ENCODE peak calls at places on chromosomes 6 and 20, in six cellular contexts. O, L, W, E, Z and B are unnamed samples.
A peak's percentile ranks its signal among the peaks of the same experiment; 100 is the strongest.

GRCh38 chr6:167031082-167031709 is 32.0 kb downstream of the CEP43 start:
- DNase-seq in Z (no peak), O (no peak), L (no peak), W (no peak), E (no peak), B (no peak)

GRCh38 chr20:10385850-10386544 is 48.0 kb downstream of the MKKS start:
- DNase-seq in L (no peak), W (peak; percentile 27), O (no peak), Z (no peak), E (no peak), B (peak; percentile 15)

GRCh38 chr6:23089981-23090380 is 520.6 kb downstream of the HDGFL1 start:
- DNase-seq in Z (no peak), W (no peak), E (no peak), L (no peak), O (no peak), B (peak; percentile 83)

GRCh38 chr6:31094389-31094881 is 17.9 kb downstream of the C6orf15 start:
- DNase-seq in L (peak; percentile 69), W (no peak), E (no peak), Z (peak; percentile 53), O (no peak), B (no peak)

GRCh38 chr6:158528826-158529225 is 31.1 kb upstream of the TMEM181 start:
- DNase-seq in O (no peak), L (no peak), W (no peak), Z (no peak), E (no peak), B (no peak)

GRCh38 chr20:32585011-32585518 is at the start of gene NOL4L:
- DNase-seq in L (peak; percentile 30), W (no peak), Z (peak; percentile 41), O (peak; percentile 27), E (peak; percentile 47), B (no peak)

GRCh38 chr20:50325215-50325614 is 134.6 kb downstream of the CEBPB start:
- DNase-seq in L (no peak), Z (no peak), O (no peak), W (no peak), E (no peak), B (no peak)

GRCh38 chr6:125208625-125209249 is 55.2 kb downstream of the TPD52L1 start:
- DNase-seq in O (no peak), E (no peak), L (no peak), Z (no peak), W (no peak), B (no peak)

GRCh38 chr20:21571841-21572690 is 58.2 kb upstream of the NKX2-2 start:
- DNase-seq in Z (no peak), L (peak; percentile 32), E (peak; percentile 9), O (no peak), W (no peak), B (no peak)

GRCh38 chr6:54624779-54625178 is 221.8 kb upstream of the FAM83B start:
- DNase-seq in W (no peak), Z (no peak), L (no peak), O (no peak), E (no peak), B (peak; percentile 34)

GRCh38 chr6:168376811-168377480 is 57.4 kb upstream of the DACT2 start:
- DNase-seq in W (no peak), O (no peak), Z (no peak), E (no peak), L (no peak), B (no peak)

GRCh38 chr6:42407379-42407778 is 44.3 kb downstream of the TRERF1 start:
- DNase-seq in E (peak; percentile 69), O (no peak), L (no peak), Z (no peak), W (peak; percentile 83), B (peak; percentile 32)

GRCh38 chr6:35427851-35428321 is 24.3 kb upstream of the FANCE start:
- DNase-seq in O (no peak), W (peak; percentile 60), L (no peak), Z (no peak), E (peak; percentile 40), B (peak; percentile 44)

GRCh38 chr6:452301-453067 is 60.9 kb downstream of the IRF4 start:
- DNase-seq in L (no peak), W (no peak), Z (no peak), E (no peak), O (no peak), B (peak; percentile 6)

GRCh38 chr6:37631295-37631694 is 66.4 kb downstream of the MDGA1 start:
- DNase-seq in Z (no peak), E (no peak), L (no peak), W (no peak), O (no peak), B (no peak)

GRCh38 chr6:111011360-111012142 is 29.7 kb downstream of the RPF2 start:
- DNase-seq in W (peak; percentile 14), O (no peak), E (peak; percentile 30), L (peak; percentile 53), Z (peak; percentile 8), B (peak; percentile 14)

GRCh38 chr6:149336529-149336928 is 19.0 kb downstream of the TAB2 start:
- DNase-seq in L (no peak), Z (peak; percentile 18), W (no peak), O (no peak), E (no peak), B (no peak)

GRCh38 chr6:10695086-10695657 is 400 bp downstream of the PAK1IP1 start:
- DNase-seq in L (no peak), W (no peak), Z (no peak), O (no peak), E (no peak), B (no peak)

GRCh38 chr6:137001287-137001976 is 43.3 kb downstream of the IL20RA start:
- DNase-seq in L (no peak), O (no peak), E (no peak), W (no peak), Z (no peak), B (no peak)

GRCh38 chr6:3183071-3183470 is 25.7 kb upstream of the TUBB2A start:
- DNase-seq in W (no peak), L (no peak), Z (no peak), O (no peak), E (no peak), B (no peak)

GRCh38 chr6:71420693-71421328 is 132.2 kb downstream of the OGFRL1 start:
- DNase-seq in E (peak; percentile 75), W (peak; percentile 96), O (peak; percentile 96), Z (peak; percentile 98), L (no peak), B (peak; percentile 81)

GRCh38 chr6:98747960-98748359 is 86.4 kb upstream of the POU3F2 start:
- DNase-seq in E (no peak), W (no peak), O (no peak), L (no peak), Z (no peak), B (no peak)

GRCh38 chr20:3239026-3239866 is at the start of gene SLC4A11:
- DNase-seq in W (no peak), E (peak; percentile 85), L (peak; percentile 35), O (peak; percentile 71), Z (peak; percentile 70), B (no peak)

GRCh38 chr6:71724456-71725180 is 161.7 kb upstream of the RIMS1 start:
- DNase-seq in O (no peak), E (no peak), L (no peak), W (no peak), Z (no peak), B (no peak)

GRCh38 chr20:49570828-49571552 is 3.1 kb upstream of the PTGIS start:
- DNase-seq in O (no peak), L (no peak), E (no peak), Z (no peak), W (peak; percentile 43), B (no peak)

GRCh38 chr6:121413831-121414368 is 21.5 kb upstream of the GJA1 start:
- DNase-seq in W (no peak), O (no peak), L (no peak), Z (no peak), E (no peak), B (no peak)

GRCh38 chr20:11906626-11907480 is 10.8 kb upstream of the BTBD3 start:
- DNase-seq in W (no peak), E (no peak), Z (no peak), L (no peak), O (no peak), B (no peak)

GRCh38 chr20:52313335-52313963 is 121.9 kb upstream of the ZFP64 start:
- DNase-seq in E (no peak), L (no peak), O (no peak), Z (peak; percentile 25), W (peak; percentile 3), B (no peak)

GRCh38 chr6:2505624-2506023 is 245.1 kb downstream of the MYLK4 start:
- DNase-seq in Z (no peak), E (no peak), L (no peak), O (no peak), W (no peak), B (no peak)

GRCh38 chr6:46263709-46264091 is 92.9 kb upstream of the ENPP5 start:
- DNase-seq in Z (no peak), E (no peak), L (no peak), O (no peak), W (no peak), B (peak; percentile 31)

GRCh38 chr6:3211681-3212080 is 15.8 kb downstream of the TUBB2B start:
- DNase-seq in O (no peak), Z (no peak), L (no peak), E (peak; percentile 73), W (no peak), B (no peak)